ENCODE peak calls at places on chromosomes 11 and 22, in four cellular contexts. One of them, this sample, is unnamed.

GRCh38 chr22:47032956-47033647 is 270.7 kb downstream of the TBC1D22A start:
- DNase-seq in stimulated activated CD4-positive, alpha-beta T cell treated with anti-CD3 and anti-CD28 coated beads, Interleukin-1b, Interleukin-23, amount 100 ng/mL, for 24 hours: no peak
- DNase-seq in HS-27A: no peak
- DNase-seq in B cell: no peak
- DNase-seq in this sample: peak; percentile 73

GRCh38 chr11:73394416-73395296 is 18.5 kb downstream of the RELT start:
- DNase-seq in stimulated activated CD4-positive, alpha-beta T cell treated with anti-CD3 and anti-CD28 coated beads, Interleukin-1b, Interleukin-23, amount 100 ng/mL, for 24 hours: no peak
- DNase-seq in HS-27A: no peak
- DNase-seq in B cell: peak; percentile 35
- DNase-seq in this sample: no peak

GRCh38 chr11:45518853-45519545 is 146.4 kb downstream of the CHST1 start:
- DNase-seq in B cell: no peak
- DNase-seq in stimulated activated CD4-positive, alpha-beta T cell treated with anti-CD3 and anti-CD28 coated beads, Interleukin-1b, Interleukin-23, amount 100 ng/mL, for 24 hours: no peak
- DNase-seq in HS-27A: no peak
- DNase-seq in this sample: no peak

GRCh38 chr11:65781152-65781961 is 581 bp upstream of the AP5B1 start:
- DNase-seq in stimulated activated CD4-positive, alpha-beta T cell treated with anti-CD3 and anti-CD28 coated beads, Interleukin-1b, Interleukin-23, amount 100 ng/mL, for 24 hours: no peak
- DNase-seq in B cell: peak; percentile 92
- DNase-seq in HS-27A: no peak
- DNase-seq in this sample: no peak

GRCh38 chr11:76626266-76626665 is 44.3 kb downstream of the LRRC32 start:
- DNase-seq in HS-27A: no peak
- DNase-seq in B cell: no peak
- DNase-seq in stimulated activated CD4-positive, alpha-beta T cell treated with anti-CD3 and anti-CD28 coated beads, Interleukin-1b, Interleukin-23, amount 100 ng/mL, for 24 hours: no peak
- DNase-seq in this sample: no peak

GRCh38 chr22:38965614-38966378 is 8.4 kb downstream of the APOBEC3A start:
- DNase-seq in B cell: no peak
- DNase-seq in HS-27A: no peak
- DNase-seq in stimulated activated CD4-positive, alpha-beta T cell treated with anti-CD3 and anti-CD28 coated beads, Interleukin-1b, Interleukin-23, amount 100 ng/mL, for 24 hours: no peak
- DNase-seq in this sample: no peak

GRCh38 chr11:75432911-75433321 is at the start of gene KLHL35:
- DNase-seq in B cell: no peak
- DNase-seq in stimulated activated CD4-positive, alpha-beta T cell treated with anti-CD3 and anti-CD28 coated beads, Interleukin-1b, Interleukin-23, amount 100 ng/mL, for 24 hours: no peak
- DNase-seq in HS-27A: no peak
- DNase-seq in this sample: no peak

GRCh38 chr11:2138436-2139117 is 612 bp downstream of the IGF2 start:
- DNase-seq in B cell: peak; percentile 76
- DNase-seq in HS-27A: no peak
- DNase-seq in stimulated activated CD4-positive, alpha-beta T cell treated with anti-CD3 and anti-CD28 coated beads, Interleukin-1b, Interleukin-23, amount 100 ng/mL, for 24 hours: no peak
- DNase-seq in this sample: no peak

GRCh38 chr11:33692013-33692504 is 8.6 kb downstream of the C11orf91 start:
- DNase-seq in stimulated activated CD4-positive, alpha-beta T cell treated with anti-CD3 and anti-CD28 coated beads, Interleukin-1b, Interleukin-23, amount 100 ng/mL, for 24 hours: no peak
- DNase-seq in B cell: no peak
- DNase-seq in HS-27A: peak; percentile 97
- DNase-seq in this sample: peak; percentile 48

GRCh38 chr11:104524276-104524675 is 360.3 kb upstream of the PDGFD start:
- DNase-seq in stimulated activated CD4-positive, alpha-beta T cell treated with anti-CD3 and anti-CD28 coated beads, Interleukin-1b, Interleukin-23, amount 100 ng/mL, for 24 hours: no peak
- DNase-seq in B cell: no peak
- DNase-seq in HS-27A: no peak
- DNase-seq in this sample: no peak

GRCh38 chr11:117010808-117011540 is 87.3 kb downstream of the SIK3 start:
- DNase-seq in stimulated activated CD4-positive, alpha-beta T cell treated with anti-CD3 and anti-CD28 coated beads, Interleukin-1b, Interleukin-23, amount 100 ng/mL, for 24 hours: no peak
- DNase-seq in HS-27A: peak; percentile 51
- DNase-seq in B cell: no peak
- DNase-seq in this sample: no peak

GRCh38 chr11:22244986-22245592 is 52.2 kb downstream of the ANO5 start:
- DNase-seq in HS-27A: peak; percentile 5
- DNase-seq in stimulated activated CD4-positive, alpha-beta T cell treated with anti-CD3 and anti-CD28 coated beads, Interleukin-1b, Interleukin-23, amount 100 ng/mL, for 24 hours: peak; percentile 1
- DNase-seq in B cell: no peak
- DNase-seq in this sample: no peak

GRCh38 chr11:35235944-35236666 is 97.1 kb downstream of the CD44 start:
- DNase-seq in B cell: no peak
- DNase-seq in HS-27A: no peak
- DNase-seq in stimulated activated CD4-positive, alpha-beta T cell treated with anti-CD3 and anti-CD28 coated beads, Interleukin-1b, Interleukin-23, amount 100 ng/mL, for 24 hours: no peak
- DNase-seq in this sample: peak; percentile 82

GRCh38 chr11:78961938-78962701 is 387.5 kb upstream of the NARS2 start:
- DNase-seq in B cell: no peak
- DNase-seq in HS-27A: no peak
- DNase-seq in stimulated activated CD4-positive, alpha-beta T cell treated with anti-CD3 and anti-CD28 coated beads, Interleukin-1b, Interleukin-23, amount 100 ng/mL, for 24 hours: no peak
- DNase-seq in this sample: no peak

GRCh38 chr22:35627267-35628041 is 10.3 kb upstream of the MB start:
- DNase-seq in HS-27A: peak; percentile 67
- DNase-seq in stimulated activated CD4-positive, alpha-beta T cell treated with anti-CD3 and anti-CD28 coated beads, Interleukin-1b, Interleukin-23, amount 100 ng/mL, for 24 hours: no peak
- DNase-seq in B cell: no peak
- DNase-seq in this sample: peak; percentile 89

GRCh38 chr22:36252754-36253522 is at the start of gene APOL1:
- DNase-seq in stimulated activated CD4-positive, alpha-beta T cell treated with anti-CD3 and anti-CD28 coated beads, Interleukin-1b, Interleukin-23, amount 100 ng/mL, for 24 hours: no peak
- DNase-seq in HS-27A: no peak
- DNase-seq in B cell: peak; percentile 67
- DNase-seq in this sample: peak; percentile 56

GRCh38 chr22:22849640-22850610 is 37.7 kb upstream of the IGLL5 start:
- DNase-seq in B cell: no peak
- DNase-seq in stimulated activated CD4-positive, alpha-beta T cell treated with anti-CD3 and anti-CD28 coated beads, Interleukin-1b, Interleukin-23, amount 100 ng/mL, for 24 hours: no peak
- DNase-seq in HS-27A: no peak
- DNase-seq in this sample: no peak

This sample was measured in left colon.